ENCODE peak calls at places on chromosomes 11 and 22, in six cellular contexts. I, M, Q, W, V and P are unnamed samples.

GRCh38 chr11:118841469-118842222 is 42.0 kb upstream of the CXCR5 start:
- DNase-seq in I (no peak), M (no peak), Q (no peak), W (no peak), V (peak; percentile 3), P (no peak)

GRCh38 chr11:2085251-2086066 is 53.7 kb downstream of the IGF2 start:
- DNase-seq in I (no peak), M (no peak), Q (no peak), W (no peak), V (no peak), P (no peak)

GRCh38 chr11:12587333-12587997 is 86.8 kb upstream of the TEAD1 start:
- DNase-seq in I (no peak), M (peak; percentile 39), Q (peak; percentile 38), W (no peak), V (no peak), P (peak; percentile 32)

GRCh38 chr11:112797072-112797471 is 164.1 kb upstream of the NCAM1 start:
- DNase-seq in I (no peak), M (no peak), Q (no peak), W (no peak), V (no peak), P (peak; percentile 5)

GRCh38 chr22:40175571-40176105 is 2.1 kb upstream of the TNRC6B start:
- DNase-seq in I (no peak), M (no peak), Q (no peak), W (no peak), V (no peak), P (no peak)

GRCh38 chr22:21603973-21604372 is 25.8 kb downstream of the YDJC start:
- DNase-seq in I (no peak), M (no peak), Q (no peak), W (no peak), V (no peak), P (no peak)

GRCh38 chr11:111001986-111002616 is 243.4 kb upstream of the POU2AF2 start:
- DNase-seq in I (no peak), M (peak; percentile 95), Q (peak; percentile 82), W (no peak), V (no peak), P (no peak)

GRCh38 chr11:104120493-104121200 is 43.3 kb downstream of the PDGFD start:
- DNase-seq in I (no peak), M (no peak), Q (no peak), W (no peak), V (no peak), P (no peak)

GRCh38 chr11:83367745-83368144 is 81.6 kb upstream of the CCDC90B start:
- DNase-seq in I (no peak), M (no peak), Q (no peak), W (no peak), V (no peak), P (no peak)

GRCh38 chr11:57396744-57397143 is 6.3 kb upstream of the PRG2 start:
- DNase-seq in I (no peak), M (no peak), Q (no peak), W (no peak), V (no peak), P (no peak)

GRCh38 chr11:75450826-75451783 is 18.1 kb upstream of the KLHL35 start:
- DNase-seq in I (no peak), M (no peak), Q (no peak), W (no peak), V (no peak), P (peak; percentile 49)

GRCh38 chr11:28442113-28442512 is 333.9 kb downstream of the METTL15 start:
- DNase-seq in I (no peak), M (no peak), Q (no peak), W (no peak), V (no peak), P (no peak)

GRCh38 chr11:35387341-35387982 is 31.9 kb downstream of the SLC1A2 start:
- DNase-seq in I (no peak), M (no peak), Q (peak; percentile 27), W (no peak), V (no peak), P (no peak)

GRCh38 chr11:80970016-80970516 is 1529.2 kb upstream of the TENM4 start:
- DNase-seq in I (no peak), M (peak; percentile 11), Q (peak; percentile 16), W (no peak), V (no peak), P (no peak)

GRCh38 chr11:57480409-57481137 is 20.2 kb downstream of the RTN4RL2 start:
- DNase-seq in I (peak; percentile 88), M (peak; percentile 53), Q (peak; percentile 65), W (peak; percentile 63), V (peak; percentile 50), P (peak; percentile 79)

GRCh38 chr11:62542111-62542745 is 4.4 kb downstream of the AHNAK start:
- DNase-seq in I (no peak), M (no peak), Q (no peak), W (no peak), V (no peak), P (no peak)

GRCh38 chr11:128040603-128041002 is 546.8 kb downstream of the ETS1 start:
- DNase-seq in I (no peak), M (peak; percentile 32), Q (peak; percentile 64), W (no peak), V (no peak), P (no peak)

GRCh38 chr11:47714554-47715081 is 551 bp downstream of the AGBL2 start:
- DNase-seq in I (peak; percentile 17), M (peak; percentile 26), Q (peak; percentile 24), W (peak; percentile 20), V (peak; percentile 1), P (no peak)

GRCh38 chr22:31142285-31142684 is 2.0 kb upstream of the PLA2G3 start:
- DNase-seq in I (no peak), M (no peak), Q (no peak), W (no peak), V (no peak), P (no peak)

GRCh38 chr11:122363306-122363705 is 247.3 kb upstream of the BLID start:
- DNase-seq in I (no peak), M (no peak), Q (no peak), W (no peak), V (no peak), P (no peak)

GRCh38 chr11:105856954-105857353 is 165.1 kb downstream of the MSANTD4 start:
- DNase-seq in I (no peak), M (no peak), Q (no peak), W (no peak), V (no peak), P (no peak)

GRCh38 chr11:2664886-2665746 is 34.7 kb downstream of the KCNQ1OT1 start:
- DNase-seq in I (no peak), M (no peak), Q (no peak), W (no peak), V (no peak), P (no peak)

GRCh38 chr11:72598901-72599300 is 75.3 kb downstream of the PDE2A start:
- DNase-seq in I (no peak), M (peak; percentile 30), Q (peak; percentile 65), W (peak; percentile 41), V (no peak), P (peak; percentile 62)

GRCh38 chr22:42294034-42294985 is 23.9 kb upstream of the TCF20 start:
- DNase-seq in I (no peak), M (peak; percentile 47), Q (peak; percentile 69), W (no peak), V (no peak), P (peak; percentile 73)

GRCh38 chr11:35943761-35944502 is at the start of gene LDLRAD3:
- DNase-seq in I (peak; percentile 90), M (peak; percentile 87), Q (peak; percentile 93), W (peak; percentile 85), V (no peak), P (peak; percentile 70)

GRCh38 chr11:113729456-113729855 is 23.3 kb upstream of the TMPRSS5 start:
- DNase-seq in I (no peak), M (no peak), Q (no peak), W (no peak), V (no peak), P (no peak)

DNA sequence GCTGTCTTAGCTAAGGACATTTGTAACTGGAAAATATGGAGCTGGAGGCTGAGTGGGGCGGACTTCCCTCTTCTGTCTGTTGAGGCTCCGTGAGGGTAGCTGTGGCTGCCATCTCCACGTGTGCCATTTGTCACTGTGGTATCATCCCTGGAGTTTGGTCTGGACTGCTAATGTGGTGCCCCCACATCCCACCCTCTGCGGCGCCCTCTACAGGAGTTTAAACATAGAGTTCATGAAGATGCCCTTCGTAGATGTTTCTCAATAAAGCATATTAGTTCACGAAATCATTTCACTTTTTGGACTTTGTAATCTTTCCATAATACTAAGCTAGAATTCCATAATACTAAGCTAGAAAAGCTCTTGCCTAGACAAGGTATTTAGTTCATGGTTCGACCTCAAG is 52.4 kb downstream of the TECTA start:
- DNase-seq in I (no peak), M (no peak), Q (no peak), W (no peak), V (no peak), P (no peak)
- TF ChIP-seq CTCF in I (no peak), M (no peak), Q (no peak), W (no peak), V (no peak), P (no peak)

DNA sequence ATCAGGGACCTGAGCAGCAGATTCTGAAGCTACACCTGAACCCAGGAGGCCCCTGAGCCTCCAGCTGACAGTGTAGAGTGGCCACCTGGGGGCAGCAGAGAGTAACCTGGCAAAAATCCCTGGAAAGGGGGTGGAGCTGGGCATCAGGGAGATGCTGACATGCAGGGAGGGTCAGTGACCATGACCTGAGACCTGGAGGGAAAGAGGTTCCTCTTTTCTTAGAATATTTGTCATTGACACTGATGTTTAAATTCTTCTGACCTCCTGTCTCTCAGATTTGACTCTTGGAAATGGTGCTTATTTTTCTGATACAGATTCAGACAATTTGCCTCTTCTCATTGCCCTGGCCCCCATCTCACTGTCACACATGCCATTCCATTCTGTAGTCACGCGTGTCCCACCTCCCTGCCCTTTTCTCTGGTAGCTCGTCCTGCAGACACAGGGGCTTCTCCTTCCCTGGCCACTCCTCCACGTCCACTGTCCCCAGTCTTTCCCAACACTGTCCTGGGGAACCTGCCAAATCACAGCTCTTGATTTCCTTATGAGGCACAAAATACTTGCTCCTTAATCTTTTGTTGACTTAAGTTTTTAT is 117.2 kb upstream of the IGLL5 start:
- DNase-seq in I (peak; percentile 29), M (peak; percentile 27), Q (peak; percentile 36), W (no peak), V (no peak), P (peak; percentile 84)
- TF ChIP-seq CTCF in I (peak; percentile 69), M (peak; percentile 42), Q (peak; percentile 85), W (no peak), V (peak; percentile 74), P (peak; percentile 84)

DNA sequence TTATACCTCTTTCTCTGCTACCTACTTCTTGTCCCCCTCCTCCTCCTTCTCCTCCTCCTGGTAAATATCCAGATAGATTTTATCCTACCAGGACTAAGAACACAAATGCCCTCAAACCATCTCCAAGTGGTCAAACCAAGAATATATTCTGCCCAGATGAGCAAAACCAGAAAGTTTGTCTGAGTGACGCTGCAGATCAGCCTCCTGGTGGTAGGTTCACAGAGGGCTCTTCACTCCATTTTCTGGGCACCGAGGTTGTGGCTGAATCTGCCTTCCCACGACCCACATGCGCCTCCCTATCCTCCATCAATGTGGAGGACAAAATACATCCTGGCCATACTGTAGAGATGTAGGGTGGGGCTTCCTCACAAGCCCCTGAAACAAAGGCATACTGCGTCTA is 543.6 kb downstream of the MN1 start:
- DNase-seq in I (no peak), M (no peak), Q (no peak), W (no peak), V (no peak), P (no peak)
- TF ChIP-seq CTCF in I (no peak), M (no peak), Q (no peak), W (no peak), V (no peak), P (no peak)

DNA sequence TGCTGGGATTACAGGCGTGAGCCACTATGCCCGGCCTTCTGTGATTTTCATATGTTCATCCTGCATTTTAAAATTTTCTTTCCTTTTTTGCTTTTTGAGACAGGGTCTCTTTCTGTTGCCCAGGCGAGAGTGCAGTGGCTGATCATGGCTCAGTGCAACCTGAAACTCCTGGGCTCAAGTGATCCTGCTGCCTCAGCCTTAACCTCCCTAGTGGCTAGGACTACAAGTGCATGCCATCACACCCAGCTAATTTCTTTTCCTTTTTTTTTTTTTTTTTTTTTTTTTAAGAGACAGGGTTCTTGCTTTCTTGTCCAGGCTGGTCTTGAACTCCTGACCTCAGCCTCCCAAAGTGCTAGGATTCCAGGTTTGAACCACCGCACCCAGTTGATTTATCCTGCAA is 54.1 kb upstream of the WT1 start:
- DNase-seq in I (no peak), M (no peak), Q (no peak), W (no peak), V (no peak), P (no peak)
- TF ChIP-seq CTCF in I (no peak), M (no peak), Q (peak; percentile 14), W (no peak), V (no peak), P (no peak)